ENCODE peak calls at places on chromosomes 4 and X, in seven cellular contexts. F is foreskin fibroblast, H is BJ, P is trophoblast cell, Y is choroid plexus epithelial cell, T is dorsolateral prefrontal cortex, B is stomach. D is an unnamed sample.
A peak's percentile ranks its signal among the peaks of the same experiment; 100 is the strongest.

GRCh38 chrX:134377537-134377936 is 82.4 kb upstream of the HPRT1 start:
- DNase-seq in P (no peak), F (peak; percentile 21), H (no peak), B (no peak), T (no peak), Y (peak; percentile 73), D (peak; percentile 54)

GRCh38 chr4:153166971-153167501 is 37.2 kb upstream of the TRIM2 start:
- DNase-seq in H (no peak), P (no peak), B (no peak), F (peak; percentile 33), T (no peak), Y (peak; percentile 45), D (peak; percentile 78)

GRCh38 chrX:3522016-3522690 is 175.7 kb upstream of the MXRA5 start:
- DNase-seq in H (peak; percentile 75), F (peak; percentile 41), P (no peak), Y (peak; percentile 42), T (no peak), B (no peak), D (peak; percentile 94)

GRCh38 chrX:30275498-30275897 is 28.6 kb downstream of the MAGEB1 start:
- DNase-seq in Y (peak; percentile 39), T (no peak), P (no peak), H (no peak), B (no peak), F (peak; percentile 7), D (peak; percentile 24)

GRCh38 chr4:20354120-20354519 is 102.4 kb downstream of the SLIT2 start:
- DNase-seq in H (no peak), F (no peak), T (no peak), B (no peak), Y (no peak), P (no peak), D (no peak)

GRCh38 chr4:77697860-77698599 is 92.4 kb downstream of the CXCL13 start:
- DNase-seq in P (no peak), B (peak; percentile 56), Y (peak; percentile 85), F (peak; percentile 66), H (no peak), T (no peak), D (peak; percentile 72)

GRCh38 chrX:120499301-120500097 is 30.4 kb upstream of the LAMP2 start:
- DNase-seq in F (peak; percentile 37), Y (peak; percentile 26), T (no peak), H (no peak), B (no peak), P (no peak), D (peak; percentile 41)

GRCh38 chrX:129932792-129933321 is 26.9 kb downstream of the UTP14A start:
- DNase-seq in T (peak; percentile 28), Y (no peak), F (no peak), B (no peak), H (no peak), P (peak; percentile 46), D (no peak)

GRCh38 chr4:128913228-128913627 is 103.7 kb downstream of the JADE1 start:
- DNase-seq in P (no peak), T (no peak), H (no peak), Y (no peak), F (no peak), B (no peak), D (no peak)

GRCh38 chrX:17592117-17592516 is 145.2 kb upstream of the SCML1 start:
- DNase-seq in P (no peak), T (no peak), H (no peak), B (no peak), Y (peak; percentile 47), F (no peak), D (peak; percentile 20)

GRCh38 chr4:154551872-154552686 is 1.9 kb upstream of the PLRG1 start:
- DNase-seq in H (peak; percentile 37), Y (peak; percentile 95), B (peak; percentile 78), P (peak; percentile 88), T (peak; percentile 63), F (peak; percentile 76), D (peak; percentile 83)

GRCh38 chrX:103155201-103155600 is 59.7 kb upstream of the BEX4 start:
- DNase-seq in B (no peak), Y (peak; percentile 43), P (peak; percentile 23), H (no peak), T (no peak), F (peak; percentile 20), D (peak; percentile 27)

DNA sequence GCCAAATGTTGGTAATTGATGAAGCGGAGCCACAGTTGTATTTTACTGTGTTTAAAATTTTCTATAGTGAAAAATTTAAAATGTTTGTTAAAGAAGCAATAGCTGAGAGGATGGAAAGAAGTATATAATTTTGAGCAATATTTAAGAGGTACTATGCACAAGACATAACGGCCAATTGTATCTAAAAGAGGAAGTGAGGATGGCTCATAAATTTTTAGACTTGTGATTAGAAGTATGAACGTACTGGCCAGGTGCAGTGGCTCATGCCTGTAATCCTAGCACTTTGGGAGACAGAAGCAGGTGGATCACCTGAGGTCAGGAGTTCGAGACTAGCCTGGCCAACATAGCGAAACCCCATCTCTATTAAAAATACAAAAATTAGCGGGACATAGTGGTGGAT is 12.7 kb upstream of the HHIP start:
- DNase-seq in P (no peak), F (no peak), H (no peak), B (no peak), Y (no peak), T (no peak), D (no peak)
- H3K4me3 ChIP-seq in P (no peak overlapping the region), F (no peak overlapping the region), H (no peak overlapping the region), B (no peak overlapping the region), Y (no peak overlapping the region), T (no peak overlapping the region), D (no peak overlapping the region)

DNA sequence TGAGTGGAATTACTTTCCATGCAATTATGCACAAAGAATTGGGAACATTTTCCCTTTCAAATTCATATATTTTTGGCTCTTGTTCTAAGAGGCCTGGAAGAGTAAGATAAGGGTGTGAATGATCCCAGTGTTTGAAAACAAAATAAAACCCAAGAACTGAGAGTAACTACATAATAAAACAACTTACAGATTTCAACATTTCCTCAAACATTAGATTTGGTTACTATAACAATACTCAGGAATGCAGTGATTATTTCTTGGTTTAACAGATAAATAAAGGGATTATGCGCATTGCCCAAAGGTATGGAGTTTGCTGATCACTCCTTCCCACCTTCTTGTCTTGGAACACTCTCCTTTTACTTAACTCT is 292.5 kb downstream of the CAMK2D start:
- DNase-seq in Y (peak; percentile 56), P (no peak), F (no peak), H (no peak), T (no peak), B (no peak), D (peak; percentile 52)
- H3K4me3 ChIP-seq in Y (no peak overlapping the region), P (no peak overlapping the region), F (no peak overlapping the region), H (no peak overlapping the region), T (no peak overlapping the region), B (no peak overlapping the region), D (no peak overlapping the region)

GRCh38 chrX:66166671-66167070 is 2.6 kb downstream of the HEPH start:
- DNase-seq in F (no peak), Y (no peak), T (no peak), P (no peak), B (no peak), H (no peak), D (no peak)

GRCh38 chrX:66163447-66163846 is 600 bp upstream of the HEPH start:
- DNase-seq in Y (no peak), P (no peak), H (no peak), B (no peak), T (no peak), F (no peak), D (no peak)

GRCh38 chrX:66164470-66164869 is 423 bp downstream of the HEPH start:
- DNase-seq in F (no peak), B (no peak), H (no peak), T (no peak), P (no peak), Y (no peak), D (no peak)

GRCh38 chrX:66163849-66164401 is at the start of gene HEPH:
- DNase-seq in Y (peak; percentile 3), P (no peak), B (no peak), F (no peak), T (no peak), H (no peak), D (peak; percentile 67)

GRCh38 chrX:66164931-66165330 is 884 bp downstream of the HEPH start:
- DNase-seq in H (no peak), P (no peak), F (no peak), B (no peak), Y (no peak), T (no peak), D (no peak)
- H3K4me3 ChIP-seq in H (no peak overlapping the region), P (no peak overlapping the region), F (peak overlapping the region; percentile 67), B (peak overlapping the region; percentile 34), Y (no peak overlapping the region), T (peak overlapping the region; percentile 50), D (peak overlapping the region; percentile 62)

GRCh38 chrX:115232933-115233496 is 881 bp downstream of the LRCH2 start:
- DNase-seq in B (no peak), T (no peak), Y (peak; percentile 4), F (no peak), H (no peak), P (no peak), D (no peak)
- H3K4me3 ChIP-seq in B (peak overlapping the region; percentile 54), T (peak overlapping the region; percentile 65), Y (peak overlapping the region; percentile 69), F (peak overlapping the region; percentile 69), H (peak overlapping the region; percentile 73), P (peak overlapping the region; percentile 83), D (peak overlapping the region; percentile 72)

GRCh38 chr4:101948951-101949350 is 158.4 kb downstream of the BANK1 start:
- DNase-seq in P (no peak), F (no peak), Y (no peak), B (no peak), T (no peak), H (no peak), D (no peak)
- H3K4me3 ChIP-seq in P (no peak overlapping the region), F (no peak overlapping the region), Y (no peak overlapping the region), B (no peak overlapping the region), T (no peak overlapping the region), H (no peak overlapping the region), D (no peak overlapping the region)

GRCh38 chrX:56802921-56803848 is 74.1 kb downstream of the NBDY start:
- DNase-seq in F (peak; percentile 41), B (peak; percentile 75), T (peak; percentile 88), Y (peak; percentile 65), P (peak; percentile 91), H (no peak), D (peak; percentile 45)
- H3K4me3 ChIP-seq in F (no peak overlapping the region), B (no peak overlapping the region), T (peak overlapping the region; percentile 73), Y (no peak overlapping the region), P (no peak overlapping the region), H (no peak overlapping the region), D (no peak overlapping the region)

DNA sequence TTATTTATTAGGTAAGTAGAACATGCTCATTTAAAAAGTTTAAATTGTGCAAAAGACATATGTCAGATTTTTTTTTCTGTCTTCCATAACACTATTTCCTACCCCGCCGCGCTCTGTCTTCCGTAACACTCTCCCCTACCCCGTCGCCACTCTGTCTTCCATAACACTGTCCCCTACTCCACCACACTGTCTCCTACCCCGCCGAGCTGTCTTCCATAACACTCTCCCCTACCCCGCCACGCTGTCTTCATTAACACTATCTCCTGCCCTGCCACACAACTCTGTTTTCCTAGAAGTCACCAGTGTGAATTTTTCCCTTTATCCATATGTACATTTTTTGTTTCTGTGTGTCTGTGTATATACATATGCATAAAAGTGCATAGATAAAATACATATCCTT is 4.4 kb downstream of the MSMO1 start:
- DNase-seq in F (no peak), Y (no peak), H (no peak), P (no peak), B (no peak), T (no peak), D (no peak)
- H3K4me3 ChIP-seq in F (peak overlapping the region; percentile 72), Y (peak overlapping the region; percentile 33), H (no peak overlapping the region), P (peak overlapping the region; percentile 46), B (no peak overlapping the region), T (peak overlapping the region; percentile 97), D (no peak overlapping the region)

D was measured in AG10803.